ENCODE peak calls at places on chromosomes 7 and 10, in eight cellular contexts. One of them, this sample, is unnamed.
A peak's percentile ranks its signal among the peaks of the same experiment; 100 is the strongest.

GRCh38 chr7:156475666-156476065 is 164.9 kb upstream of the RNF32 start:
- DNase-seq in glutamatergic neuron: no peak
- DNase-seq in astrocyte of the hippocampus: peak; percentile 83
- DNase-seq in T follicular helper cell: no peak
- DNase-seq in cardiac muscle cell: no peak
- DNase-seq in psoas muscle: no peak
- DNase-seq in NCI-H748 treated with DMSO at 0.1 percent for 48 hours: no peak
- DNase-seq in ovary: no peak
- DNase-seq in this sample: no peak

GRCh38 chr7:129642871-129643515 is 31.5 kb downstream of the NRF1 start:
- DNase-seq in glutamatergic neuron: no peak
- DNase-seq in astrocyte of the hippocampus: peak; percentile 20
- DNase-seq in T follicular helper cell: no peak
- DNase-seq in cardiac muscle cell: peak; percentile 4
- DNase-seq in psoas muscle: no peak
- DNase-seq in NCI-H748 treated with DMSO at 0.1 percent for 48 hours: no peak
- DNase-seq in ovary: no peak
- DNase-seq in this sample: no peak

GRCh38 chr10:124511205-124512039 is 49.8 kb downstream of the LHPP start:
- DNase-seq in glutamatergic neuron: no peak
- DNase-seq in astrocyte of the hippocampus: no peak
- DNase-seq in T follicular helper cell: no peak
- DNase-seq in cardiac muscle cell: no peak
- DNase-seq in psoas muscle: peak; percentile 15
- DNase-seq in NCI-H748 treated with DMSO at 0.1 percent for 48 hours: no peak
- DNase-seq in ovary: no peak
- DNase-seq in this sample: no peak

GRCh38 chr10:74418285-74418872 is 267.4 kb downstream of the ADK start:
- DNase-seq in glutamatergic neuron: peak; percentile 73
- DNase-seq in astrocyte of the hippocampus: peak; percentile 87
- DNase-seq in T follicular helper cell: no peak
- DNase-seq in cardiac muscle cell: peak; percentile 60
- DNase-seq in psoas muscle: no peak
- DNase-seq in NCI-H748 treated with DMSO at 0.1 percent for 48 hours: peak; percentile 100
- DNase-seq in ovary: no peak
- DNase-seq in this sample: peak; percentile 88

GRCh38 chr7:56078196-56078595 is 14.1 kb downstream of the SUMF2 start:
- DNase-seq in glutamatergic neuron: no peak
- DNase-seq in astrocyte of the hippocampus: no peak
- DNase-seq in T follicular helper cell: no peak
- DNase-seq in cardiac muscle cell: no peak
- DNase-seq in psoas muscle: no peak
- DNase-seq in NCI-H748 treated with DMSO at 0.1 percent for 48 hours: no peak
- DNase-seq in ovary: no peak
- DNase-seq in this sample: no peak

GRCh38 chr10:60203993-60204618 is 185.6 kb downstream of the ANK3 start:
- DNase-seq in glutamatergic neuron: no peak
- DNase-seq in astrocyte of the hippocampus: peak; percentile 59
- DNase-seq in T follicular helper cell: no peak
- DNase-seq in cardiac muscle cell: peak; percentile 59
- DNase-seq in psoas muscle: no peak
- DNase-seq in NCI-H748 treated with DMSO at 0.1 percent for 48 hours: no peak
- DNase-seq in ovary: no peak
- DNase-seq in this sample: no peak

GRCh38 chr7:76062254-76062653 is 14.3 kb downstream of the MDH2 start:
- DNase-seq in glutamatergic neuron: no peak
- DNase-seq in astrocyte of the hippocampus: no peak
- DNase-seq in T follicular helper cell: no peak
- DNase-seq in cardiac muscle cell: no peak
- DNase-seq in psoas muscle: no peak
- DNase-seq in NCI-H748 treated with DMSO at 0.1 percent for 48 hours: no peak
- DNase-seq in ovary: no peak
- DNase-seq in this sample: no peak

GRCh38 chr10:96249264-96249663 is 22.1 kb downstream of the BLNK start:
- DNase-seq in glutamatergic neuron: no peak
- DNase-seq in astrocyte of the hippocampus: no peak
- DNase-seq in T follicular helper cell: no peak
- DNase-seq in cardiac muscle cell: no peak
- DNase-seq in psoas muscle: no peak
- DNase-seq in NCI-H748 treated with DMSO at 0.1 percent for 48 hours: no peak
- DNase-seq in ovary: no peak
- DNase-seq in this sample: no peak

GRCh38 chr7:6256709-6257535 is 15.5 kb downstream of the CYTH3 start:
- DNase-seq in glutamatergic neuron: no peak
- DNase-seq in astrocyte of the hippocampus: peak; percentile 75
- DNase-seq in T follicular helper cell: no peak
- DNase-seq in cardiac muscle cell: no peak
- DNase-seq in psoas muscle: peak; percentile 76
- DNase-seq in NCI-H748 treated with DMSO at 0.1 percent for 48 hours: no peak
- DNase-seq in ovary: no peak
- DNase-seq in this sample: no peak

GRCh38 chr10:14405076-14406065 is 74.6 kb upstream of the FRMD4A start:
- DNase-seq in glutamatergic neuron: no peak
- DNase-seq in astrocyte of the hippocampus: peak; percentile 96
- DNase-seq in T follicular helper cell: no peak
- DNase-seq in cardiac muscle cell: no peak
- DNase-seq in psoas muscle: no peak
- DNase-seq in NCI-H748 treated with DMSO at 0.1 percent for 48 hours: no peak
- DNase-seq in ovary: no peak
- DNase-seq in this sample: no peak

GRCh38 chr10:99682032-99682431 is 22.7 kb downstream of the ENTPD7 start:
- DNase-seq in glutamatergic neuron: no peak
- DNase-seq in astrocyte of the hippocampus: peak; percentile 48
- DNase-seq in T follicular helper cell: no peak
- DNase-seq in cardiac muscle cell: no peak
- DNase-seq in psoas muscle: no peak
- DNase-seq in NCI-H748 treated with DMSO at 0.1 percent for 48 hours: no peak
- DNase-seq in ovary: no peak
- DNase-seq in this sample: no peak

GRCh38 chr7:18116661-18117060 is 89.0 kb upstream of the PRPS1L1 start:
- DNase-seq in glutamatergic neuron: no peak
- DNase-seq in astrocyte of the hippocampus: peak; percentile 46
- DNase-seq in T follicular helper cell: no peak
- DNase-seq in cardiac muscle cell: no peak
- DNase-seq in psoas muscle: no peak
- DNase-seq in NCI-H748 treated with DMSO at 0.1 percent for 48 hours: peak; percentile 63
- DNase-seq in ovary: no peak
- DNase-seq in this sample: no peak

GRCh38 chr7:104010052-104010909 is 20.8 kb upstream of the RELN start:
- DNase-seq in glutamatergic neuron: no peak
- DNase-seq in astrocyte of the hippocampus: no peak
- DNase-seq in T follicular helper cell: no peak
- DNase-seq in cardiac muscle cell: no peak
- DNase-seq in psoas muscle: no peak
- DNase-seq in NCI-H748 treated with DMSO at 0.1 percent for 48 hours: no peak
- DNase-seq in ovary: no peak
- DNase-seq in this sample: no peak

GRCh38 chr7:84123903-84124573 is 70.6 kb downstream of the SEMA3A start:
- DNase-seq in glutamatergic neuron: no peak
- DNase-seq in astrocyte of the hippocampus: peak; percentile 55
- DNase-seq in T follicular helper cell: no peak
- DNase-seq in cardiac muscle cell: peak; percentile 11
- DNase-seq in psoas muscle: no peak
- DNase-seq in NCI-H748 treated with DMSO at 0.1 percent for 48 hours: no peak
- DNase-seq in ovary: no peak
- DNase-seq in this sample: no peak

GRCh38 chr7:81514546-81514945 is 255.3 kb downstream of the HGF start:
- DNase-seq in glutamatergic neuron: no peak
- DNase-seq in astrocyte of the hippocampus: no peak
- DNase-seq in T follicular helper cell: no peak
- DNase-seq in cardiac muscle cell: no peak
- DNase-seq in psoas muscle: no peak
- DNase-seq in NCI-H748 treated with DMSO at 0.1 percent for 48 hours: no peak
- DNase-seq in ovary: no peak
- DNase-seq in this sample: no peak

GRCh38 chr7:71824356-71824755 is 587.8 kb downstream of the CALN1 start:
- DNase-seq in glutamatergic neuron: no peak
- DNase-seq in astrocyte of the hippocampus: peak; percentile 95
- DNase-seq in T follicular helper cell: no peak
- DNase-seq in cardiac muscle cell: no peak
- DNase-seq in psoas muscle: no peak
- DNase-seq in NCI-H748 treated with DMSO at 0.1 percent for 48 hours: no peak
- DNase-seq in ovary: no peak
- DNase-seq in this sample: no peak

GRCh38 chr7:152571031-152571430 is 104.9 kb downstream of the XRCC2 start:
- DNase-seq in glutamatergic neuron: peak; percentile 77
- DNase-seq in astrocyte of the hippocampus: no peak
- DNase-seq in T follicular helper cell: no peak
- DNase-seq in cardiac muscle cell: no peak
- DNase-seq in psoas muscle: no peak
- DNase-seq in NCI-H748 treated with DMSO at 0.1 percent for 48 hours: no peak
- DNase-seq in ovary: no peak
- DNase-seq in this sample: no peak

GRCh38 chr7:18788026-18788425 is 292.5 kb downstream of the HDAC9 start:
- DNase-seq in glutamatergic neuron: no peak
- DNase-seq in astrocyte of the hippocampus: peak; percentile 55
- DNase-seq in T follicular helper cell: no peak
- DNase-seq in cardiac muscle cell: no peak
- DNase-seq in psoas muscle: no peak
- DNase-seq in NCI-H748 treated with DMSO at 0.1 percent for 48 hours: no peak
- DNase-seq in ovary: no peak
- DNase-seq in this sample: no peak

GRCh38 chr10:51405580-51406367 is 293.6 kb downstream of the CSTF2T start:
- DNase-seq in glutamatergic neuron: no peak
- DNase-seq in astrocyte of the hippocampus: peak; percentile 27
- DNase-seq in T follicular helper cell: no peak
- DNase-seq in cardiac muscle cell: no peak
- DNase-seq in psoas muscle: no peak
- DNase-seq in NCI-H748 treated with DMSO at 0.1 percent for 48 hours: no peak
- DNase-seq in ovary: no peak
- DNase-seq in this sample: no peak

GRCh38 chr7:85023066-85023687 is 163.7 kb downstream of the SEMA3D start:
- DNase-seq in glutamatergic neuron: no peak
- DNase-seq in astrocyte of the hippocampus: peak; percentile 71
- DNase-seq in T follicular helper cell: no peak
- DNase-seq in cardiac muscle cell: peak; percentile 60
- DNase-seq in psoas muscle: no peak
- DNase-seq in NCI-H748 treated with DMSO at 0.1 percent for 48 hours: peak; percentile 41
- DNase-seq in ovary: peak; percentile 18
- DNase-seq in this sample: peak; percentile 20

GRCh38 chr10:130487562-130487961 is 351.4 kb downstream of the GLRX3 start:
- DNase-seq in glutamatergic neuron: no peak
- DNase-seq in astrocyte of the hippocampus: no peak
- DNase-seq in T follicular helper cell: no peak
- DNase-seq in cardiac muscle cell: no peak
- DNase-seq in psoas muscle: no peak
- DNase-seq in NCI-H748 treated with DMSO at 0.1 percent for 48 hours: no peak
- DNase-seq in ovary: no peak
- DNase-seq in this sample: no peak

GRCh38 chr10:111034598-111035310 is 42.1 kb upstream of the ADRA2A start:
- DNase-seq in glutamatergic neuron: no peak
- DNase-seq in astrocyte of the hippocampus: peak; percentile 4
- DNase-seq in T follicular helper cell: no peak
- DNase-seq in cardiac muscle cell: no peak
- DNase-seq in psoas muscle: no peak
- DNase-seq in NCI-H748 treated with DMSO at 0.1 percent for 48 hours: no peak
- DNase-seq in ovary: no peak
- DNase-seq in this sample: no peak

This sample was measured in SHP77 treated with DMSO at 0.1 percent for 48 hours.